ENCODE peak calls at places on chromosomes 16 and 17, in five cellular contexts. X is activated CD4-positive, CD25-positive, alpha-beta regulatory T cell; C is EL; A is stimulated activated CD8-positive, alpha-beta memory T cell treated with anti-CD3 and anti-CD28 coated beads, Interleukin-15, amount 100 ng/mL, for 1 hour; G is AG09309. T is an unnamed sample.

GRCh38 chr17:57277923-57278604 is 21.7 kb downstream of the MSI2 start:
- DNase-seq in X (no peak), C (no peak), G (no peak), A (no peak), T (no peak)

GRCh38 chr16:17828012-17828411 is 357.3 kb upstream of the XYLT1 start:
- DNase-seq in X (no peak), A (no peak), C (peak; percentile 78), G (peak; percentile 87), T (peak; percentile 34)

GRCh38 chr16:75271441-75272096 is 20.1 kb upstream of the BCAR1 start:
- DNase-seq in X (no peak), G (no peak), C (no peak), A (no peak), T (no peak)

GRCh38 chr17:31147507-31148202 is 52.9 kb downstream of the NF1 start:
- DNase-seq in G (no peak), C (peak; percentile 47), A (no peak), X (no peak), T (no peak)

GRCh38 chr17:49969134-49969759 is at the start of gene DLX4:
- DNase-seq in X (no peak), G (no peak), C (no peak), A (no peak), T (no peak)

GRCh38 chr17:17913695-17914332 is 58.4 kb downstream of the TOM1L2 start:
- DNase-seq in G (peak; percentile 79), C (peak; percentile 96), A (peak; percentile 11), X (peak; percentile 11), T (peak; percentile 74)

GRCh38 chr17:48054238-48055185 is 6.4 kb downstream of the NFE2L1 start:
- DNase-seq in A (no peak), X (no peak), G (no peak), C (no peak), T (no peak)

GRCh38 chr17:40821536-40821935 is 878 bp downstream of the KRT10 start:
- DNase-seq in X (no peak), G (no peak), A (no peak), C (no peak), T (no peak)

GRCh38 chr16:47358816-47359215 is 102.0 kb downstream of the ITFG1 start:
- DNase-seq in C (peak; percentile 58), X (no peak), G (no peak), A (no peak), T (peak; percentile 52)

T was measured in RCC 7860.